ENCODE peak calls at places on chromosomes 7 and 10, in six cellular contexts. W is cardiac muscle cell, R is OCI-LY7, T is lower lobe of right lung, Y is endodermal cell, Q is psoas muscle. V is an unnamed sample. For H3K9me3, the result is how much of the 10 kb centered on the place peaks cover.

GRCh38 chr7:70808876-70809275 is 323.1 kb upstream of the GALNT17 start:
- DNase-seq in R (peak), Y (no peak), T (no peak), Q (no peak), W (no peak), V (no peak)

GRCh38 chr7:1434165-1434718 is 25.0 kb downstream of the MICALL2 start:
- DNase-seq in Q (no peak), W (no peak), T (no peak), Y (no peak), R (no peak), V (no peak)

GRCh38 chr10:24382596-24382978 is 173.6 kb downstream of the KIAA1217 start:
- DNase-seq in T (no peak), Y (no peak), R (no peak), W (no peak), Q (no peak), V (no peak)

GRCh38 chr7:151992375-151992774 is 33.1 kb upstream of the GALNT11 start:
- DNase-seq in Q (peak), R (peak), W (peak), T (peak), Y (peak), V (peak)

GRCh38 chr10:58645762-58646161 is 133.1 kb downstream of the BICC1 start:
- DNase-seq in Y (no peak), R (no peak), T (no peak), Q (no peak), W (peak), V (no peak)

GRCh38 chr10:32174349-32174893 is 118.2 kb upstream of the KIF5B start:
- DNase-seq in W (no peak), Y (no peak), T (no peak), Q (no peak), R (no peak), V (no peak)

GRCh38 chr10:30398788-30399187 is 35.2 kb upstream of the MAP3K8 start:
- DNase-seq in R (no peak), W (no peak), Y (no peak), Q (no peak), T (no peak), V (no peak)

GRCh38 chr7:136183981-136184380 is 206.8 kb upstream of the MTPN start:
- DNase-seq in Q (no peak), T (no peak), R (no peak), W (no peak), Y (no peak), V (no peak)

GRCh38 chr7:33428415-33428814 is 299.1 kb downstream of the BBS9 start:
- DNase-seq in R (no peak), W (no peak), T (no peak), Q (no peak), Y (no peak), V (no peak)

GRCh38 chr10:61164458-61165160 is 220.6 kb upstream of the RHOBTB1 start:
- DNase-seq in Q (peak), W (peak), T (peak), R (no peak), Y (no peak), V (peak)

GRCh38 chr7:121049028-121049791 is 60.7 kb downstream of the CPED1 start:
- DNase-seq in W (no peak), Q (no peak), T (no peak), R (no peak), Y (peak), V (no peak)

GRCh38 chr10:23196915-23197314 is 4.8 kb downstream of the PTF1A start:
- DNase-seq in Y (peak), W (no peak), Q (no peak), T (no peak), R (no peak), V (no peak)

GRCh38 chr7:66505531-66506451 is 122.9 kb upstream of the KCTD7 start:
- DNase-seq in Q (no peak), R (no peak), W (peak), Y (no peak), T (peak), V (no peak)

GRCh38 chr7:93897680-93898079 is 7.1 kb upstream of the TFPI2 start:
- DNase-seq in W (no peak), R (no peak), T (no peak), Q (no peak), Y (no peak), V (no peak)

GRCh38 chr10:113692271-113692670 is 12.6 kb downstream of the CASP7 start:
- DNase-seq in Y (no peak), W (no peak), T (no peak), R (no peak), Q (no peak), V (no peak)

GRCh38 chr10:51422311-51423120 is 276.9 kb downstream of the CSTF2T start:
- DNase-seq in Q (peak), R (peak), T (peak), W (peak), Y (peak), V (peak)

GRCh38 chr7:111090834-111091233 is at the start of gene LRRN3:
- DNase-seq in T (no peak), Q (peak), Y (peak), R (no peak), W (peak), V (peak)

GRCh38 chr10:98028168-98028770 is 2.2 kb downstream of the CRTAC1 start:
- DNase-seq in Q (no peak), R (peak), Y (peak), W (peak), T (peak), V (peak)

GRCh38 chr10:79068562-79069324 is at the start of gene ZMIZ1:
- DNase-seq in Y (peak), R (peak), Q (peak), W (peak), T (peak), V (peak)
- TF ChIP-seq CTCF in Y (peak), R (peak), Q (peak), W (peak), T (no peak), V (peak)

GRCh38 chr10:18566177-18566576 is 85.2 kb downstream of the NSUN6 start:
- DNase-seq in Y (no peak), W (no peak), T (no peak), Q (no peak), R (no peak), V (no peak)

GRCh38 chr10:18567343-18567856 is 84.0 kb downstream of the NSUN6 start:
- DNase-seq in T (no peak), Y (no peak), Q (no peak), W (no peak), R (no peak), V (no peak)

GRCh38 chr10:18561861-18562551 is 89.4 kb downstream of the NSUN6 start:
- DNase-seq in Y (no peak), W (no peak), Q (no peak), R (no peak), T (no peak), V (no peak)

GRCh38 chr10:18565006-18565405 is 86.4 kb downstream of the NSUN6 start:
- DNase-seq in Y (no peak), Q (no peak), R (no peak), T (no peak), W (no peak), V (no peak)

DNA sequence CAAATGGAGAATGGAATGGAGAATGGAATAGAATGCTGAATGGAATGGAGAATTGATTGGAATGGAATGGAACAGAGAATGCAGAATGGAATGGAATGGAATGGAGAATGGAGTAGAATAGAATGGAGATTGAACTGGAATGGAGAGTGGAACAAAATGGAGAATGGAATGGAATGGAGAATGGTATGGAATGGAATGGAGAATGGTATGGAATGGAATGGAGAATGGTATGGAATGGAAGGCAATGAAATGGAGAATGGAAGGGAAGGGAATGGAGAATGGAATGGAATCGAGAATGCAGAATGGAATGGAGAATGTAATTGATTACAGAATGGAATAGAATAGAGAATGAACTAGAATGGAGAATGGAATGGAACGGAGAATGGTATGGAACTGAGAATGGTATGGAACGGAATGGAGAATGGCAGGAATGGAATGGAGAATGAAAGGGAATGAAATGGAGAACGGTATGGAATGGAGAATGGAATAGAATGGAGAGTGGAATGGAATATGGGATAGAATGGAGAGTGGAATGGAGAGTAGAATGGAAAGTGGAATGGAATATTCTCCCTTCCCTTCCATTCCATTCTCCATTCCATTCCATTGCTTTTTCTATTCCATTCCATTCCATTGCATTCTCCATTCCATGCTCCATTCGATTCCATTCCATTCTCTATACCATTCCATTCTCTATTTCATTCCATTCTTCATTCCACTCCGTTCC is 88.2 kb downstream of the NSUN6 start:
- DNase-seq in R (no peak), Y (no peak), W (no peak), Q (no peak), T (no peak), V (no peak)
- H3K9me3 ChIP-seq in R (under half), Y (half or more), W (under half), Q (under half), T (under half), V (half or more)

DNA sequence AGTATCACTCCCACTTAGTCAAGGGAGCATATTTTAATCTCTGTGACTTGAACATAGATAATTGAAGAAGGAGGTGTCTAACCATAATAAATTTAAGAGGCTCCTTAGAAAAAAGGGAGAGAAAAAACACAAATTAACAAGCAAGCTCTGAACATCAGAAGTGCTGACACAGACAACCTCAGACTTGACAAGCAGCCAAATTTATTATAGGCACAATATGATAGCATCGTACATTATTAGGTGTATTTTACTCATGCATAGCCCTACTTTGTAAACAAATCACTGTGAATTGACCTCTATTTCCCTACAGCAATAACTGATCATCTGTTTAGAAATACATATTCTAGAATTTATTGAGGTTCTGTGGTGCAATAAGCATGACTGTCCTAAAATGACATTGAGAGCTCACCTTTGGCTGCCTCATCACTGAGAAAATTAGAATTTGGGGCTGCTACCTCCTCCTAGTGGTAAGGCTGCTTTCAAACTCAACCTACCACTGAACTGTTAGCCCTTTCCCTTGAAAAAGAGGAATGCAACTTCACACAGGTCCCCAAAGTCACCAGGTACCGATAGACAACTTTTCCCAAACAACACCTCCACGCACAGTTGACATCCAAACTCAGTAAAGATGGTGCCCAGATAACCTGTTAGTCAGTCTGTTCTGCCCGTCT is 76.0 kb upstream of the SCIN start:
- DNase-seq in R (no peak), Q (no peak), W (no peak), T (no peak), Y (peak), V (no peak)
- TF ChIP-seq CTCF in R (peak), Q (no peak), W (no peak), T (no peak), Y (peak), V (no peak)

GRCh38 chr7:26105206-26105605 is 46.8 kb upstream of the NFE2L3 start:
- DNase-seq in W (no peak), Y (no peak), R (no peak), T (no peak), Q (no peak), V (no peak)

GRCh38 chr7:26101471-26102151 is 50.4 kb upstream of the NFE2L3 start:
- DNase-seq in T (no peak), Y (peak), Q (peak), R (peak), W (no peak), V (no peak)

GRCh38 chr7:26103541-26104070 is 48.4 kb upstream of the NFE2L3 start:
- DNase-seq in Q (no peak), W (no peak), R (no peak), T (no peak), Y (no peak), V (no peak)

GRCh38 chr7:26102176-26102575 is 49.8 kb upstream of the NFE2L3 start:
- DNase-seq in W (no peak), R (no peak), Y (no peak), Q (no peak), T (no peak), V (no peak)

GRCh38 chr7:26105931-26106330 is 46.1 kb upstream of the NFE2L3 start:
- DNase-seq in T (no peak), Y (no peak), Q (no peak), R (no peak), W (no peak), V (no peak)
- H3K9me3 ChIP-seq in T (under half), Y (under half), Q (under half), R (under half), W (under half), V (under half)

GRCh38 chr10:70656489-70656888 is 15.8 kb upstream of the ADAMTS14 start:
- DNase-seq in Y (no peak), T (no peak), R (no peak), W (peak), Q (peak), V (no peak)
- TF ChIP-seq CTCF in Y (no peak), T (no peak), R (no peak), W (no peak), Q (no peak), V (no peak)

GRCh38 chr10:112461029-112461887 is 14.2 kb downstream of the VTI1A start:
- DNase-seq in Q (no peak), Y (no peak), W (peak), T (no peak), R (no peak), V (no peak)
- H3K9me3 ChIP-seq in Q (under half), Y (under half), W (under half), T (under half), R (under half), V (under half)

GRCh38 chr7:19675816-19676215 is 33.0 kb downstream of the POLR1F start:
- DNase-seq in Y (no peak), Q (no peak), R (no peak), T (no peak), W (no peak), V (no peak)

GRCh38 chr7:19670806-19671205 is 38.0 kb downstream of the POLR1F start:
- DNase-seq in T (no peak), R (no peak), Q (no peak), W (no peak), Y (no peak), V (no peak)

GRCh38 chr7:19677201-19677600 is 31.6 kb downstream of the POLR1F start:
- DNase-seq in T (no peak), R (no peak), Q (no peak), Y (no peak), W (peak), V (no peak)

DNA sequence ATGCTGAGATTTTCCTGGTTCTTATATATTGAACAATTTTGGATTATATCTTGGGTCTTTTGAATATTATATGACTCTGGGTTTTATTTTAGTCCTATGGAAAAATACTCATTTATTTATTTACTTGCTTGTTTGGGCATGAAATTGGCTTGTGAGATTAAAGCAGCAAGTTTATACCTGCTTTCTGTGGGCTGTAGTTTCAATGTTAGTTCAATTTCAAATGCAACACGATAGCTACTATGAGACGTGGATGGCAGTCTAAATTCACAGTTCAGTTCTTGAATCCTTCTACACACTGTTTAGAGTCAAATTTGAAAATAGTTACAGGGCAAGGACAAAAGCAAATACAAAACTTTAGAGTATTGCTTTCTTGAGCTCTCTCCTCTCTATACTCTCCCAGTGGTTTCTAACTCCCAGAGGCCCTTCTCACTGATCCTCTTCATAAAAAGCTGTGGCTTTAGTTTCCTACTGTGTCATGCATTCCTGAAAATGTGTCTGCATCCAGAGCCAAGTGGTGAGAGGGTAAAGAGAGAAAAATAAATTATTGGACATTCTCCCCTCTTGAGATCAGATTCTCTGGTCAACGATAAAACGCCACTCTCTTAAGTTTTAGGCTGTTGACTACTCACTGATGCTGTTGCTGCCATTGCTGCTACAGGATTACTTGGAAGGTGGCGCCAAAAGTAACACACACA is 34.4 kb downstream of the POLR1F start:
- DNase-seq in R (no peak), Y (no peak), W (peak), Q (no peak), T (no peak), V (no peak)
- TF ChIP-seq CTCF in R (no peak), Y (no peak), W (no peak), Q (no peak), T (no peak), V (no peak)